ENCODE peak calls at places on chromosomes 4 and X, in nine cellular contexts. Z is CD4-positive, alpha-beta memory T cell; V is H1; P is tibial nerve; N is heart right ventricle; R is PC-9; T is heart left ventricle; I is A549; X is tibial artery. W is an unnamed sample.

GRCh38 chrX:38985375-38985774 is 184.1 kb downstream of the MID1IP1 start:
- DNase-seq in I (peak; percentile 9), R (no peak), T (no peak), N (no peak), V (no peak), X (no peak), Z (peak; percentile 28), P (no peak), W (no peak)

GRCh38 chrX:1388651-1389050 is 3.3 kb downstream of the SLC25A6 start:
- DNase-seq in T (no peak), N (no peak), X (no peak), I (no peak), Z (no peak), V (no peak), P (no peak), R (no peak), W (no peak)

GRCh38 chr4:174540175-174540574 is 17.9 kb upstream of the HPGD start:
- DNase-seq in V (no peak), I (no peak), N (no peak), Z (no peak), T (no peak), R (no peak), P (no peak), X (no peak), W (no peak)

GRCh38 chr4:110119880-110120279 is 78.5 kb downstream of the ELOVL6 start:
- DNase-seq in T (no peak), V (no peak), P (no peak), Z (no peak), X (no peak), I (no peak), N (no peak), R (peak; percentile 85), W (no peak)

GRCh38 chr4:78075986-78076385 is 18.9 kb downstream of the FRAS1 start:
- DNase-seq in N (no peak), Z (no peak), V (no peak), R (no peak), I (no peak), P (no peak), X (no peak), T (no peak), W (no peak)

GRCh38 chr4:85776091-85776490 is 301.1 kb downstream of the ARHGAP24 start:
- DNase-seq in T (no peak), X (no peak), N (no peak), V (no peak), I (no peak), R (no peak), Z (no peak), P (no peak), W (no peak)

GRCh38 chrX:3522016-3522690 is 175.7 kb upstream of the MXRA5 start:
- DNase-seq in N (no peak), I (no peak), X (no peak), P (no peak), V (no peak), Z (no peak), T (no peak), R (no peak), W (no peak)

GRCh38 chrX:114581528-114582263 is 2.2 kb upstream of the HTR2C start:
- DNase-seq in I (no peak), N (no peak), X (no peak), V (peak; percentile 50), Z (no peak), P (no peak), R (no peak), T (no peak), W (no peak)

GRCh38 chr4:67549123-67549522 is 3.8 kb upstream of the CENPC start:
- DNase-seq in V (no peak), P (no peak), X (no peak), R (peak; percentile 35), I (no peak), T (no peak), Z (peak; percentile 47), N (no peak), W (no peak)

GRCh38 chr4:85210353-85210752 is 243.9 kb upstream of the WDFY3 start:
- DNase-seq in I (no peak), R (peak; percentile 87), V (no peak), Z (no peak), T (no peak), X (no peak), N (no peak), P (no peak), W (no peak)

GRCh38 chrX:77900688-77901087 is 1.4 kb downstream of the COX7B start:
- DNase-seq in Z (no peak), N (no peak), I (no peak), P (no peak), R (no peak), X (no peak), V (no peak), T (no peak), W (no peak)

GRCh38 chr4:86155766-86156165 is 204.1 kb downstream of the MAPK10 start:
- DNase-seq in I (no peak), R (no peak), X (no peak), P (no peak), N (no peak), V (no peak), Z (no peak), T (no peak), W (no peak)

GRCh38 chr4:55445921-55446577 is 50.3 kb downstream of the TMEM165 start:
- DNase-seq in R (no peak), I (no peak), X (no peak), Z (no peak), N (no peak), T (no peak), P (no peak), V (no peak), W (no peak)

GRCh38 chr4:127131527-127131926 is 501.2 kb upstream of the INTU start:
- DNase-seq in P (no peak), X (no peak), N (no peak), V (no peak), I (no peak), T (no peak), Z (no peak), R (no peak), W (no peak)

GRCh38 chr4:23915459-23916132 is 25.7 kb upstream of the PPARGC1A start:
- DNase-seq in N (no peak), Z (no peak), V (no peak), T (peak; percentile 27), X (no peak), I (no peak), R (no peak), P (no peak), W (no peak)

GRCh38 chr4:40395908-40396806 is 61.0 kb downstream of the CHRNA9 start:
- DNase-seq in V (no peak), N (peak; percentile 42), T (peak; percentile 61), I (no peak), Z (no peak), P (peak; percentile 31), R (peak; percentile 94), X (no peak), W (no peak)

GRCh38 chr4:4594531-4594930 is 52.7 kb upstream of the STX18 start:
- DNase-seq in Z (no peak), I (no peak), P (no peak), R (no peak), T (no peak), X (no peak), N (no peak), V (no peak), W (no peak)

GRCh38 chr4:140643571-140644055 is 74.9 kb upstream of the UCP1 start:
- DNase-seq in X (no peak), Z (no peak), P (no peak), N (no peak), R (no peak), I (no peak), T (no peak), V (no peak), W (no peak)

GRCh38 chrX:74408310-74408709 is 13.0 kb upstream of the SLC16A2 start:
- DNase-seq in X (no peak), T (no peak), R (no peak), V (no peak), I (no peak), Z (no peak), N (no peak), P (no peak), W (no peak)

GRCh38 chrX:152025656-152026440 is 51.4 kb upstream of the GABRE start:
- DNase-seq in P (no peak), N (no peak), I (no peak), R (peak; percentile 72), Z (no peak), T (no peak), X (no peak), V (no peak), W (no peak)
- H3K9me3 ChIP-seq in P (no peaks in the 10 kb centered on the region), N (no peaks in the 10 kb centered on the region), I (no peaks in the 10 kb centered on the region), R (peaks cover 13% of the 10 kb centered on the region), Z (no peaks in the 10 kb centered on the region), T (no peaks in the 10 kb centered on the region), X (no peaks in the 10 kb centered on the region), V (no peaks in the 10 kb centered on the region), W (no peaks in the 10 kb centered on the region)

DNA sequence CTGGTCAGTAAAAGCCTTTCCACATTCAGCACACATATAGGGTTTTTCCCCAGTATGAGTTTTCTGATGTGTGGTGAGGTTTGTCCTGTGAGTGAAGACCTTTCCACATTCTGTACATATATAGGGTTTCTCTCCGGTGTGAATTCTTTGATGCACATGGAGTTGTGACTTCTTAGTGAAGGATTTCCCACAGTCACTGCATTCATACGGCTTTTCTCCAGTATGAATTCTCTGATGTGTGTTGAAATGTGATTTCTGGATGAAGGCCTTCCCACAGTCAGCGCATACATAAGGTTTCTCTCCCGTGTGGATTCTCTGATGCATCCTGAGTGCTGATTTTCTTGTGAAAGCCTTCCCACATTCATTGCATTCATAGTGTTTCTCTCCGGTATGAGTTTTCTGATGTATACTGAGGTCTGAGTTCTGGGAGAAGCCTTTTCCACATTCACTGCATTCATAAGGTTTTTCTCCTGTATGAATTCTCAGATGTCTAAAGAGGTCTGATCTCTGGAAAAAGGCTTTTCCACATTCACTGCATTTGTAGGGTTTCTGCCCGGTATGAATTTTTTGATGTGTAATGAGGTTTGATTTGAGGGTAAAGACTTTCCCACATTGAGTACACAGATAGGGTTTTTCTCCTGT is 34.7 kb downstream of the ZNF41 start:
- DNase-seq in P (no peak), R (no peak), X (no peak), I (no peak), N (no peak), Z (no peak), V (no peak), T (no peak), W (no peak)
- H3K9me3 ChIP-seq in P (no peaks in the 10 kb centered on the region), R (no peaks in the 10 kb centered on the region), X (no peaks in the 10 kb centered on the region), I (peaks cover 64% of the 10 kb centered on the region), N (peaks cover 86% of the 10 kb centered on the region), Z (peaks cover 25% of the 10 kb centered on the region), V (peaks cover 35% of the 10 kb centered on the region), T (no peaks in the 10 kb centered on the region), W (peaks cover 13% of the 10 kb centered on the region)

GRCh38 chrX:49133759-49134158 is 10.2 kb upstream of the GPKOW start:
- DNase-seq in P (no peak), N (no peak), T (no peak), V (no peak), I (no peak), Z (no peak), X (no peak), R (no peak), W (no peak)

GRCh38 chrX:49139713-49140112 is 16.2 kb upstream of the GPKOW start:
- DNase-seq in P (no peak), Z (no peak), N (no peak), X (no peak), I (no peak), T (no peak), V (no peak), R (no peak), W (no peak)

GRCh38 chrX:49137492-49137891 is 14.0 kb upstream of the GPKOW start:
- DNase-seq in R (no peak), X (no peak), I (no peak), Z (no peak), T (peak; percentile 39), V (no peak), N (peak; percentile 37), P (no peak), W (no peak)
- H3K9me3 ChIP-seq in R (no peaks in the 10 kb centered on the region), X (no peaks in the 10 kb centered on the region), I (no peaks in the 10 kb centered on the region), Z (no peaks in the 10 kb centered on the region), T (no peaks in the 10 kb centered on the region), V (no peaks in the 10 kb centered on the region), N (peaks cover 45% of the 10 kb centered on the region), P (no peaks in the 10 kb centered on the region), W (no peaks in the 10 kb centered on the region)

GRCh38 chr4:10879411-10880110 is 195.0 kb upstream of the CLNK start:
- DNase-seq in V (no peak), P (no peak), Z (no peak), T (no peak), R (no peak), I (no peak), X (no peak), N (no peak), W (no peak)
- H3K9me3 ChIP-seq in V (no peaks in the 10 kb centered on the region), P (no peaks in the 10 kb centered on the region), Z (no peaks in the 10 kb centered on the region), T (no peaks in the 10 kb centered on the region), R (no peaks in the 10 kb centered on the region), I (no peaks in the 10 kb centered on the region), X (no peaks in the 10 kb centered on the region), N (no peaks in the 10 kb centered on the region), W (no peaks in the 10 kb centered on the region)